ENCODE peak calls at places on chromosome 5, in five cellular contexts. N, U, T, H and Z are unnamed samples.
A peak's percentile ranks its signal among the peaks of the same experiment; 100 is the strongest.

GRCh38 chr5:170223349-170223748 is 9.4 kb upstream of the C5orf58 start:
- DNase-seq in N (no peak), U (no peak), T (no peak), H (no peak), Z (no peak)

GRCh38 chr5:41527201-41527779 is 16.9 kb upstream of the PLCXD3 start:
- DNase-seq in N (no peak), U (no peak), T (peak; percentile 71), H (peak; percentile 78), Z (no peak)

GRCh38 chr5:21152611-21153010 is 1164.6 kb upstream of the CDH18 start:
- DNase-seq in N (no peak), U (no peak), T (no peak), H (peak; percentile 67), Z (no peak)

GRCh38 chr5:76422742-76423141 is 19.7 kb downstream of the IQGAP2 start:
- DNase-seq in N (no peak), U (no peak), T (no peak), H (no peak), Z (no peak)

GRCh38 chr5:146068977-146069779 is 36.2 kb downstream of the PLAC8L1 start:
- DNase-seq in N (no peak), U (no peak), T (no peak), H (no peak), Z (no peak)

GRCh38 chr5:32027717-32028321 is 146.3 kb downstream of the GOLPH3 start:
- DNase-seq in N (peak; percentile 72), U (no peak), T (peak; percentile 82), H (peak; percentile 51), Z (peak; percentile 70)

GRCh38 chr5:73311291-73312110 is 137.1 kb downstream of the FOXD1 start:
- DNase-seq in N (no peak), U (no peak), T (peak; percentile 8), H (no peak), Z (no peak)

GRCh38 chr5:151167022-151167421 is 9.4 kb upstream of the ANXA6 start:
- DNase-seq in N (no peak), U (no peak), T (no peak), H (no peak), Z (no peak)

GRCh38 chr5:80916661-80917060 is 43.5 kb upstream of the RASGRF2 start:
- DNase-seq in N (no peak), U (no peak), T (no peak), H (no peak), Z (no peak)

GRCh38 chr5:142398719-142399034 is 73.9 kb upstream of the SPRY4 start:
- DNase-seq in N (no peak), U (no peak), T (no peak), H (no peak), Z (no peak)

GRCh38 chr5:156232251-156232869 is 94.6 kb upstream of the SGCD start:
- DNase-seq in N (no peak), U (no peak), T (no peak), H (no peak), Z (no peak)